ENCODE peak calls at places on chromosomes 12 and 14, in eight cellular contexts. One of them, this sample, is unnamed.

GRCh38 chr12:67377021-67377420 is 107.9 kb downstream of the CAND1 start:
- DNase-seq in OCI-LY7: no peak
- DNase-seq in NCI-H446: no peak
- DNase-seq in A172: no peak
- DNase-seq in stimulated activated CD8-positive, alpha-beta memory T cell treated with anti-CD3 and anti-CD28 coated beads, Interleukin-15, amount 100 ng/mL, for 1 hour: no peak
- DNase-seq in foreskin fibroblast: no peak
- DNase-seq in stimulated activated CD4-positive, alpha-beta T cell treated with anti-CD3 and anti-CD28 coated beads, Interleukin-2, amount 100 ng/mL, for 4 hours: no peak
- DNase-seq in hepatocyte: no peak
- DNase-seq in this sample: peak

GRCh38 chr12:66636771-66637170 is 42.1 kb downstream of the GRIP1 start:
- DNase-seq in OCI-LY7: no peak
- DNase-seq in stimulated activated CD8-positive, alpha-beta memory T cell treated with anti-CD3 and anti-CD28 coated beads, Interleukin-15, amount 100 ng/mL, for 1 hour: no peak
- DNase-seq in foreskin fibroblast: no peak
- DNase-seq in A172: no peak
- DNase-seq in hepatocyte: peak
- DNase-seq in NCI-H446: no peak
- DNase-seq in stimulated activated CD4-positive, alpha-beta T cell treated with anti-CD3 and anti-CD28 coated beads, Interleukin-2, amount 100 ng/mL, for 4 hours: no peak
- DNase-seq in this sample: peak

GRCh38 chr12:53601296-53601847 is 24.8 kb downstream of the ATF7 start:
- DNase-seq in stimulated activated CD8-positive, alpha-beta memory T cell treated with anti-CD3 and anti-CD28 coated beads, Interleukin-15, amount 100 ng/mL, for 1 hour: no peak
- DNase-seq in NCI-H446: peak
- DNase-seq in hepatocyte: no peak
- DNase-seq in foreskin fibroblast: no peak
- DNase-seq in OCI-LY7: peak
- DNase-seq in A172: no peak
- DNase-seq in stimulated activated CD4-positive, alpha-beta T cell treated with anti-CD3 and anti-CD28 coated beads, Interleukin-2, amount 100 ng/mL, for 4 hours: no peak
- DNase-seq in this sample: no peak

GRCh38 chr12:93022603-93023340 is 93.7 kb upstream of the EEA1 start:
- DNase-seq in OCI-LY7: no peak
- DNase-seq in NCI-H446: no peak
- DNase-seq in hepatocyte: no peak
- DNase-seq in stimulated activated CD8-positive, alpha-beta memory T cell treated with anti-CD3 and anti-CD28 coated beads, Interleukin-15, amount 100 ng/mL, for 1 hour: no peak
- DNase-seq in foreskin fibroblast: peak
- DNase-seq in A172: no peak
- DNase-seq in stimulated activated CD4-positive, alpha-beta T cell treated with anti-CD3 and anti-CD28 coated beads, Interleukin-2, amount 100 ng/mL, for 4 hours: no peak
- DNase-seq in this sample: peak

GRCh38 chr12:66403746-66404145 is 101.5 kb downstream of the HELB start:
- DNase-seq in foreskin fibroblast: no peak
- DNase-seq in OCI-LY7: peak
- DNase-seq in hepatocyte: no peak
- DNase-seq in NCI-H446: peak
- DNase-seq in A172: no peak
- DNase-seq in stimulated activated CD4-positive, alpha-beta T cell treated with anti-CD3 and anti-CD28 coated beads, Interleukin-2, amount 100 ng/mL, for 4 hours: no peak
- DNase-seq in stimulated activated CD8-positive, alpha-beta memory T cell treated with anti-CD3 and anti-CD28 coated beads, Interleukin-15, amount 100 ng/mL, for 1 hour: no peak
- DNase-seq in this sample: no peak

GRCh38 chr12:113086249-113087164 is 30.0 kb downstream of the DTX1 start:
- DNase-seq in OCI-LY7: peak
- DNase-seq in hepatocyte: no peak
- DNase-seq in A172: peak
- DNase-seq in stimulated activated CD8-positive, alpha-beta memory T cell treated with anti-CD3 and anti-CD28 coated beads, Interleukin-15, amount 100 ng/mL, for 1 hour: no peak
- DNase-seq in foreskin fibroblast: no peak
- DNase-seq in stimulated activated CD4-positive, alpha-beta T cell treated with anti-CD3 and anti-CD28 coated beads, Interleukin-2, amount 100 ng/mL, for 4 hours: no peak
- DNase-seq in NCI-H446: no peak
- DNase-seq in this sample: peak

GRCh38 chr14:81743605-81744004 is 210.0 kb upstream of the SEL1L start:
- DNase-seq in stimulated activated CD4-positive, alpha-beta T cell treated with anti-CD3 and anti-CD28 coated beads, Interleukin-2, amount 100 ng/mL, for 4 hours: no peak
- DNase-seq in A172: no peak
- DNase-seq in stimulated activated CD8-positive, alpha-beta memory T cell treated with anti-CD3 and anti-CD28 coated beads, Interleukin-15, amount 100 ng/mL, for 1 hour: no peak
- DNase-seq in NCI-H446: no peak
- DNase-seq in hepatocyte: no peak
- DNase-seq in foreskin fibroblast: no peak
- DNase-seq in OCI-LY7: no peak
- DNase-seq in this sample: no peak

GRCh38 chr14:95200404-95200803 is 43.1 kb upstream of the DICER1 start:
- DNase-seq in stimulated activated CD8-positive, alpha-beta memory T cell treated with anti-CD3 and anti-CD28 coated beads, Interleukin-15, amount 100 ng/mL, for 1 hour: no peak
- DNase-seq in A172: no peak
- DNase-seq in OCI-LY7: no peak
- DNase-seq in hepatocyte: no peak
- DNase-seq in stimulated activated CD4-positive, alpha-beta T cell treated with anti-CD3 and anti-CD28 coated beads, Interleukin-2, amount 100 ng/mL, for 4 hours: no peak
- DNase-seq in foreskin fibroblast: no peak
- DNase-seq in NCI-H446: no peak
- DNase-seq in this sample: no peak

GRCh38 chr14:101843665-101844064 is 82.2 kb downstream of the PPP2R5C start:
- DNase-seq in stimulated activated CD8-positive, alpha-beta memory T cell treated with anti-CD3 and anti-CD28 coated beads, Interleukin-15, amount 100 ng/mL, for 1 hour: peak
- DNase-seq in A172: no peak
- DNase-seq in hepatocyte: no peak
- DNase-seq in foreskin fibroblast: no peak
- DNase-seq in stimulated activated CD4-positive, alpha-beta T cell treated with anti-CD3 and anti-CD28 coated beads, Interleukin-2, amount 100 ng/mL, for 4 hours: no peak
- DNase-seq in NCI-H446: no peak
- DNase-seq in OCI-LY7: peak
- DNase-seq in this sample: no peak

GRCh38 chr14:36553650-36554260 is 28.7 kb downstream of the NKX2-8 start:
- DNase-seq in NCI-H446: peak
- DNase-seq in hepatocyte: peak
- DNase-seq in foreskin fibroblast: peak
- DNase-seq in stimulated activated CD8-positive, alpha-beta memory T cell treated with anti-CD3 and anti-CD28 coated beads, Interleukin-15, amount 100 ng/mL, for 1 hour: no peak
- DNase-seq in A172: peak
- DNase-seq in stimulated activated CD4-positive, alpha-beta T cell treated with anti-CD3 and anti-CD28 coated beads, Interleukin-2, amount 100 ng/mL, for 4 hours: no peak
- DNase-seq in OCI-LY7: peak
- DNase-seq in this sample: no peak

GRCh38 chr14:69615471-69616407 is 4.3 kb downstream of the SUSD6 start:
- DNase-seq in hepatocyte: no peak
- DNase-seq in A172: peak
- DNase-seq in OCI-LY7: peak
- DNase-seq in stimulated activated CD8-positive, alpha-beta memory T cell treated with anti-CD3 and anti-CD28 coated beads, Interleukin-15, amount 100 ng/mL, for 1 hour: no peak
- DNase-seq in NCI-H446: peak
- DNase-seq in stimulated activated CD4-positive, alpha-beta T cell treated with anti-CD3 and anti-CD28 coated beads, Interleukin-2, amount 100 ng/mL, for 4 hours: no peak
- DNase-seq in foreskin fibroblast: peak
- DNase-seq in this sample: no peak

GRCh38 chr12:28082101-28082500 is 108.2 kb upstream of the CCDC91 start:
- DNase-seq in A172: no peak
- DNase-seq in stimulated activated CD4-positive, alpha-beta T cell treated with anti-CD3 and anti-CD28 coated beads, Interleukin-2, amount 100 ng/mL, for 4 hours: no peak
- DNase-seq in NCI-H446: no peak
- DNase-seq in hepatocyte: no peak
- DNase-seq in OCI-LY7: no peak
- DNase-seq in stimulated activated CD8-positive, alpha-beta memory T cell treated with anti-CD3 and anti-CD28 coated beads, Interleukin-15, amount 100 ng/mL, for 1 hour: no peak
- DNase-seq in foreskin fibroblast: no peak
- DNase-seq in this sample: no peak

GRCh38 chr14:26444745-26445144 is 153.1 kb downstream of the NOVA1 start:
- DNase-seq in hepatocyte: peak
- DNase-seq in OCI-LY7: no peak
- DNase-seq in stimulated activated CD8-positive, alpha-beta memory T cell treated with anti-CD3 and anti-CD28 coated beads, Interleukin-15, amount 100 ng/mL, for 1 hour: no peak
- DNase-seq in foreskin fibroblast: no peak
- DNase-seq in stimulated activated CD4-positive, alpha-beta T cell treated with anti-CD3 and anti-CD28 coated beads, Interleukin-2, amount 100 ng/mL, for 4 hours: no peak
- DNase-seq in A172: peak
- DNase-seq in NCI-H446: no peak
- DNase-seq in this sample: no peak

GRCh38 chr14:105300542-105301102 is at the start of gene BRF1:
- DNase-seq in hepatocyte: peak
- DNase-seq in stimulated activated CD8-positive, alpha-beta memory T cell treated with anti-CD3 and anti-CD28 coated beads, Interleukin-15, amount 100 ng/mL, for 1 hour: peak
- DNase-seq in stimulated activated CD4-positive, alpha-beta T cell treated with anti-CD3 and anti-CD28 coated beads, Interleukin-2, amount 100 ng/mL, for 4 hours: peak
- DNase-seq in OCI-LY7: peak
- DNase-seq in A172: peak
- DNase-seq in NCI-H446: peak
- DNase-seq in foreskin fibroblast: peak
- DNase-seq in this sample: peak

GRCh38 chr14:25055998-25056687 is 6.2 kb upstream of the STXBP6 start:
- DNase-seq in hepatocyte: no peak
- DNase-seq in NCI-H446: no peak
- DNase-seq in stimulated activated CD8-positive, alpha-beta memory T cell treated with anti-CD3 and anti-CD28 coated beads, Interleukin-15, amount 100 ng/mL, for 1 hour: no peak
- DNase-seq in OCI-LY7: no peak
- DNase-seq in A172: no peak
- DNase-seq in stimulated activated CD4-positive, alpha-beta T cell treated with anti-CD3 and anti-CD28 coated beads, Interleukin-2, amount 100 ng/mL, for 4 hours: no peak
- DNase-seq in foreskin fibroblast: peak
- DNase-seq in this sample: no peak

GRCh38 chr12:88805692-88806091 is 225.4 kb upstream of the KITLG start:
- DNase-seq in OCI-LY7: no peak
- DNase-seq in hepatocyte: peak
- DNase-seq in NCI-H446: no peak
- DNase-seq in A172: no peak
- DNase-seq in foreskin fibroblast: peak
- DNase-seq in stimulated activated CD4-positive, alpha-beta T cell treated with anti-CD3 and anti-CD28 coated beads, Interleukin-2, amount 100 ng/mL, for 4 hours: no peak
- DNase-seq in stimulated activated CD8-positive, alpha-beta memory T cell treated with anti-CD3 and anti-CD28 coated beads, Interleukin-15, amount 100 ng/mL, for 1 hour: no peak
- DNase-seq in this sample: no peak

GRCh38 chr14:22370084-22370847 is 218.8 kb downstream of the DAD1 start:
- DNase-seq in A172: peak
- DNase-seq in NCI-H446: peak
- DNase-seq in stimulated activated CD4-positive, alpha-beta T cell treated with anti-CD3 and anti-CD28 coated beads, Interleukin-2, amount 100 ng/mL, for 4 hours: no peak
- DNase-seq in stimulated activated CD8-positive, alpha-beta memory T cell treated with anti-CD3 and anti-CD28 coated beads, Interleukin-15, amount 100 ng/mL, for 1 hour: no peak
- DNase-seq in OCI-LY7: no peak
- DNase-seq in hepatocyte: no peak
- DNase-seq in foreskin fibroblast: peak
- DNase-seq in this sample: no peak

This sample was measured in islet precursor cell.